ENCODE peak calls at places on chromosomes 1 and 21, in four cellular contexts. One of them, this sample, is unnamed. For H3K4me1, the result is how much of the 10 kb centered on the place peaks cover.

GRCh38 chr1:172641492-172641891 is 17.4 kb upstream of the FASLG start:
- DNase-seq in A549: no peak
- DNase-seq in stomach: no peak
- DNase-seq in neural progenitor cell: no peak
- DNase-seq in this sample: no peak

GRCh38 chr1:177163844-177164379 is 600 bp downstream of the ASTN1 start:
- DNase-seq in A549: no peak
- DNase-seq in stomach: no peak
- DNase-seq in neural progenitor cell: no peak
- DNase-seq in this sample: no peak

GRCh38 chr1:29452463-29453230 is 216.3 kb downstream of the PTPRU start:
- DNase-seq in A549: no peak
- DNase-seq in stomach: no peak
- DNase-seq in neural progenitor cell: no peak
- DNase-seq in this sample: no peak

GRCh38 chr1:221228594-221228993 is 349.4 kb downstream of the HLX start:
- DNase-seq in A549: no peak
- DNase-seq in stomach: no peak
- DNase-seq in neural progenitor cell: peak
- DNase-seq in this sample: no peak

GRCh38 chr1:195954848-195955247 is 653.4 kb downstream of the KCNT2 start:
- DNase-seq in A549: no peak
- DNase-seq in stomach: no peak
- DNase-seq in neural progenitor cell: no peak
- DNase-seq in this sample: no peak

GRCh38 chr21:16408280-16408669 is 678.5 kb downstream of the USP25 start:
- DNase-seq in A549: no peak
- DNase-seq in stomach: no peak
- DNase-seq in neural progenitor cell: no peak
- DNase-seq in this sample: no peak

GRCh38 chr1:31196685-31197084 is 43.0 kb downstream of the NKAIN1 start:
- DNase-seq in A549: no peak
- DNase-seq in stomach: no peak
- DNase-seq in neural progenitor cell: no peak
- DNase-seq in this sample: no peak

GRCh38 chr1:156893048-156893953 is at the start of gene PEAR1:
- DNase-seq in A549: no peak
- DNase-seq in stomach: no peak
- DNase-seq in neural progenitor cell: peak
- DNase-seq in this sample: no peak

GRCh38 chr1:156684227-156684782 is 7.1 kb upstream of the NES start:
- DNase-seq in A549: no peak
- DNase-seq in stomach: no peak
- DNase-seq in neural progenitor cell: no peak
- DNase-seq in this sample: no peak

GRCh38 chr1:189431437-189431836 is 1046.2 kb downstream of the BRINP3 start:
- DNase-seq in A549: no peak
- DNase-seq in stomach: no peak
- DNase-seq in neural progenitor cell: no peak
- DNase-seq in this sample: no peak

GRCh38 chr1:247373721-247374141 is 42.1 kb upstream of the ZNF496 start:
- DNase-seq in A549: no peak
- DNase-seq in stomach: peak
- DNase-seq in neural progenitor cell: peak
- DNase-seq in this sample: no peak

GRCh38 chr1:235411489-235412486 is 44.6 kb downstream of the TBCE start:
- DNase-seq in A549: peak
- DNase-seq in stomach: peak
- DNase-seq in neural progenitor cell: no peak
- DNase-seq in this sample: no peak

GRCh38 chr21:44006656-44007055 is 5.5 kb upstream of the TRAPPC10 start:
- DNase-seq in A549: no peak
- DNase-seq in stomach: no peak
- DNase-seq in neural progenitor cell: no peak
- DNase-seq in this sample: no peak

GRCh38 chr1:9181990-9182783 is 52.4 kb upstream of the H6PD start:
- DNase-seq in A549: peak
- DNase-seq in stomach: peak
- DNase-seq in neural progenitor cell: peak
- DNase-seq in this sample: no peak

DNA sequence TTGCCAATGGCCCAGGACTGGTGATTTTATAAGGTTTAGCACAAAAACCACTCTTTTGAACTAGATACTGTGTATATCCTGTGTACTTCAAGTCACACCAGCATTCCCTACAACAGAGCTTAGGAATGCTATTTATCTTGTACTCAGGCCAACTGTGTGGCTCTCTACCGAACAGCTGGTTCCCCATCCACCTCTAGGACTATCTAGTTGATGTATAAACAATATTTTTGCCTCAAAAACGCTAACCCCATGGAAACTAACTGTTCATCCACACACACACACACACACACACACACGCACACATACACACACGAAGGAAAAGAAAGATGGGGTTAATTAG is 28.7 kb upstream of the SLC45A3 start:
- DNase-seq in A549: no peak
- DNase-seq in stomach: no peak
- DNase-seq in neural progenitor cell: no peak
- DNase-seq in this sample: no peak
- H3K4me1 ChIP-seq in A549: under half
- H3K4me1 ChIP-seq in stomach: under half
- H3K4me1 ChIP-seq in neural progenitor cell: under half
- H3K4me1 ChIP-seq in this sample: under half

GRCh38 chr1:39394598-39394997 is 96.8 kb upstream of the BMP8A start:
- DNase-seq in A549: no peak
- DNase-seq in stomach: no peak
- DNase-seq in neural progenitor cell: no peak
- DNase-seq in this sample: peak

GRCh38 chr1:39393645-39394044 is 97.8 kb upstream of the BMP8A start:
- DNase-seq in A549: no peak
- DNase-seq in stomach: no peak
- DNase-seq in neural progenitor cell: no peak
- DNase-seq in this sample: no peak

GRCh38 chr1:39394059-39394458 is 97.4 kb upstream of the BMP8A start:
- DNase-seq in A549: no peak
- DNase-seq in stomach: no peak
- DNase-seq in neural progenitor cell: no peak
- DNase-seq in this sample: no peak

GRCh38 chr1:39392851-39393573 is 98.4 kb upstream of the BMP8A start:
- DNase-seq in A549: no peak
- DNase-seq in stomach: no peak
- DNase-seq in neural progenitor cell: no peak
- DNase-seq in this sample: no peak

DNA sequence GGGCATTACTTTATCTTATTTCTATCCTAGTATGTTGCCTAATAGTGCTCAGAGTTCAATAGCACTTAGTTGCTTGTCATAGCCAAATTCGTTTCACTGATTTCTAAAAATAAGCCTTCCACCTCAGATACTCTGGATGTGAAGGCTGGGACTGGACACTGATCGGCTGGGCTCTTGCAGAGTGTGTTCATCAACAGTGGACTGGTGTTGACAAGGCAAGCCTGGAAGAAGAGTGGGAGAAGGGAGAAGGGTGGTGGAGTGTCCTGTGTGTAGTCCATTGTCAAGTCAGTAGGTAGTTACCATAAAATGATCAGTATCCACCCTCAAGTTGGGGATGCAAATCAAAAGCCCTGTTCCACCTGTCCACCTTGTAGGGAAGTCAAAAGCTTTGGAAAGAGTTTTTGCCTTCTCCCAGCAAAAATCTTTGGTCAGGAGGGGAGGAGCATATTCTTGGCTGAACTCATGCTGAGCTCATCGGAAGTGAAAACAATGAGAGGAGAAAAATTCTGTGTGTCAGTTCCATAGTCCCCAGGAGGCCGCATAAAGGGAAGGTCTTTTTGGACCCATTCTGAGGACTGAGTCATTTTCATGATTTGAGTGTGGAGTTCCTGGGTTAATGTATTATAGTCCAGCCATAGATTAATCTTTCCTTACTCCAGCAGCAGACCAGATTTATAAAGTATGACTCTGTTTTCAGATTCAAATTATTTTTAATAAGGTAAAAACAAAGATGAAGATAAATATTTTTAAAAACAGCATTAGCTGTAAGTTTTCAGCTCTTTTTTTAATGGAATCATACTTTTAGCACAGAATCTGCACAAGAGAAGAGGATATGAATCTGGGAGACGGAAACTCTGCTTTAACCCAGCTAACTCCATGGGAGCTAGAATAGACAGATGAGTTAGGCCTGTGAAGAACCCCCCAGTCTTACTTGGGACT is 99.4 kb upstream of the BMP8A start:
- DNase-seq in A549: peak
- DNase-seq in stomach: no peak
- DNase-seq in neural progenitor cell: no peak
- DNase-seq in this sample: no peak
- H3K4me1 ChIP-seq in A549: half or more
- H3K4me1 ChIP-seq in stomach: half or more
- H3K4me1 ChIP-seq in neural progenitor cell: under half
- H3K4me1 ChIP-seq in this sample: under half

GRCh38 chr1:231413749-231414082 is 8.4 kb downstream of the EGLN1 start:
- DNase-seq in A549: no peak
- DNase-seq in stomach: no peak
- DNase-seq in neural progenitor cell: no peak
- DNase-seq in this sample: no peak
- H3K4me1 ChIP-seq in A549: half or more
- H3K4me1 ChIP-seq in stomach: under half
- H3K4me1 ChIP-seq in neural progenitor cell: under half
- H3K4me1 ChIP-seq in this sample: under half

GRCh38 chr21:34715518-34715917 is 46.7 kb downstream of the CLIC6 start:
- DNase-seq in A549: no peak
- DNase-seq in stomach: no peak
- DNase-seq in neural progenitor cell: no peak
- DNase-seq in this sample: no peak
- H3K4me1 ChIP-seq in A549: under half
- H3K4me1 ChIP-seq in stomach: under half
- H3K4me1 ChIP-seq in neural progenitor cell: under half
- H3K4me1 ChIP-seq in this sample: under half

GRCh38 chr1:117611121-117611601 is 5.3 kb downstream of the TENT5C start:
- DNase-seq in A549: no peak
- DNase-seq in stomach: no peak
- DNase-seq in neural progenitor cell: no peak
- DNase-seq in this sample: no peak
- H3K4me1 ChIP-seq in A549: under half
- H3K4me1 ChIP-seq in stomach: half or more
- H3K4me1 ChIP-seq in neural progenitor cell: under half
- H3K4me1 ChIP-seq in this sample: under half

GRCh38 chr1:109821221-109821669 is 57.5 kb upstream of the EPS8L3 start:
- DNase-seq in A549: peak
- DNase-seq in stomach: no peak
- DNase-seq in neural progenitor cell: no peak
- DNase-seq in this sample: no peak
- H3K4me1 ChIP-seq in A549: half or more
- H3K4me1 ChIP-seq in stomach: under half
- H3K4me1 ChIP-seq in neural progenitor cell: under half
- H3K4me1 ChIP-seq in this sample: under half

GRCh38 chr1:230857822-230858221 is 10.5 kb downstream of the C1orf198 start:
- DNase-seq in A549: no peak
- DNase-seq in stomach: no peak
- DNase-seq in neural progenitor cell: no peak
- DNase-seq in this sample: no peak

GRCh38 chr1:230857077-230857476 is 11.2 kb downstream of the C1orf198 start:
- DNase-seq in A549: no peak
- DNase-seq in stomach: no peak
- DNase-seq in neural progenitor cell: no peak
- DNase-seq in this sample: no peak

GRCh38 chr1:230858918-230859819 is 9.2 kb downstream of the C1orf198 start:
- DNase-seq in A549: no peak
- DNase-seq in stomach: no peak
- DNase-seq in neural progenitor cell: peak
- DNase-seq in this sample: no peak

GRCh38 chr1:230855886-230856285 is 12.4 kb downstream of the C1orf198 start:
- DNase-seq in A549: no peak
- DNase-seq in stomach: no peak
- DNase-seq in neural progenitor cell: no peak
- DNase-seq in this sample: no peak

DNA sequence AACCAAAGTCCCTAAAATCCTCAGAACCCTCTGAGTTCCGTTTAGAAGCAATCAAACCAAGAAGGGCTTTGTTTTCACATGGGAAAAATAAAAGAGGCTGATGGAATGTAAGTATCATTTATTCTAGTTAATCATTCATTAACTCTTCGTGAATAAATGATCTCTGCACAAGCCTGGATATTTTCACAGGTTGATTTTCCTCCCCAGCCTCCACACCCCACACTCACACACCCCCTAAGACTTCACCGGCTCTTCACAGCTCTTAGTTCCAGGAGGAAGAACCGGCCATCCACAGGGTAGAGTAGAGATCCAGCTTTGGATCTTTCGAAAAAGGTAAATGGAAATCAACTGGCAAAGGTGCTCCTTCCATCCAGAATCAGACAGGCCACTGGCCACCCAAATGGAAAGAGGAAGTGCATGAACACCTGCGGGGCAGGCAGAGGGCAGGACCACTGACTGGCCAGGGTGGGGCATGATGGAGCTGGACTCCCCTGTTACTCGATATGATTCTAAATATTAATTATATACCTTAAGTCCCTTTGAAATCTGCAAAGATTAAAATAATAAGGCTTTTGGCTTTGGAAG is 10.0 kb downstream of the C1orf198 start:
- DNase-seq in A549: no peak
- DNase-seq in stomach: no peak
- DNase-seq in neural progenitor cell: no peak
- DNase-seq in this sample: no peak
- H3K4me1 ChIP-seq in A549: under half
- H3K4me1 ChIP-seq in stomach: under half
- H3K4me1 ChIP-seq in neural progenitor cell: under half
- H3K4me1 ChIP-seq in this sample: under half

GRCh38 chr1:24385160-24385939 is 28.2 kb downstream of the STPG1 start:
- DNase-seq in A549: peak
- DNase-seq in stomach: no peak
- DNase-seq in neural progenitor cell: peak
- DNase-seq in this sample: no peak

GRCh38 chr1:24387636-24388035 is 25.9 kb downstream of the STPG1 start:
- DNase-seq in A549: no peak
- DNase-seq in stomach: no peak
- DNase-seq in neural progenitor cell: no peak
- DNase-seq in this sample: no peak

GRCh38 chr1:24386931-24387330 is 26.7 kb downstream of the STPG1 start:
- DNase-seq in A549: no peak
- DNase-seq in stomach: no peak
- DNase-seq in neural progenitor cell: no peak
- DNase-seq in this sample: no peak

GRCh38 chr1:24384251-24385090 is 29.1 kb downstream of the STPG1 start:
- DNase-seq in A549: no peak
- DNase-seq in stomach: peak
- DNase-seq in neural progenitor cell: no peak
- DNase-seq in this sample: peak

GRCh38 chr1:24386241-24386640 is 27.3 kb downstream of the STPG1 start:
- DNase-seq in A549: no peak
- DNase-seq in stomach: no peak
- DNase-seq in neural progenitor cell: no peak
- DNase-seq in this sample: no peak
- H3K4me1 ChIP-seq in A549: under half
- H3K4me1 ChIP-seq in stomach: under half
- H3K4me1 ChIP-seq in neural progenitor cell: under half
- H3K4me1 ChIP-seq in this sample: under half

This sample was measured in prostate gland.